ENCODE peak calls at places on chromosomes 11 and 22, in four cellular contexts. T is lung, K is fibroblast of pulmonary artery, O is left ventricle myocardium inferior. B is an unnamed sample.

GRCh38 chr11:100801225-100801999 is 114.3 kb downstream of the ARHGAP42 start:
- DNase-seq in T (no peak), K (no peak), O (no peak), B (no peak)

GRCh38 chr11:99271527-99271926 is 250.8 kb downstream of the CNTN5 start:
- DNase-seq in T (no peak), K (no peak), O (no peak), B (no peak)

GRCh38 chr22:39472570-39473556 is 16.1 kb downstream of the MGAT3 start:
- DNase-seq in T (peak; percentile 69), K (peak; percentile 58), O (no peak), B (peak; percentile 37)

GRCh38 chr22:40533712-40534378 is 102.7 kb downstream of the MRTFA start:
- DNase-seq in T (no peak), K (peak; percentile 74), O (no peak), B (peak; percentile 81)

GRCh38 chr11:76158394-76159302 is 47.7 kb downstream of the WNT11 start:
- DNase-seq in T (no peak), K (no peak), O (no peak), B (no peak)

GRCh38 chr11:88579466-88579865 is 241.9 kb upstream of the CTSC start:
- DNase-seq in T (no peak), K (no peak), O (no peak), B (no peak)

GRCh38 chr22:37334461-37334858 is 52.2 kb downstream of the CYTH4 start:
- DNase-seq in T (no peak), K (no peak), O (no peak), B (no peak)

GRCh38 chr22:48494968-48495750 is 1332.5 kb downstream of the BRD1 start:
- DNase-seq in T (no peak), K (no peak), O (no peak), B (no peak)

GRCh38 chr11:91912322-91912721 is 312.3 kb upstream of the FAT3 start:
- DNase-seq in T (no peak), K (no peak), O (no peak), B (no peak)

GRCh38 chr22:25027959-25028840 is 75.7 kb downstream of the KIAA1671 start:
- DNase-seq in T (no peak), K (peak; percentile 51), O (peak; percentile 29), B (peak; percentile 39)

GRCh38 chr11:69186316-69187266 is 30.9 kb downstream of the SMIM38 start:
- DNase-seq in T (no peak), K (no peak), O (no peak), B (no peak)
- TF ChIP-seq CTCF in T (no peak), K (peak; percentile 12), O (no peak), B (no peak)

DNA sequence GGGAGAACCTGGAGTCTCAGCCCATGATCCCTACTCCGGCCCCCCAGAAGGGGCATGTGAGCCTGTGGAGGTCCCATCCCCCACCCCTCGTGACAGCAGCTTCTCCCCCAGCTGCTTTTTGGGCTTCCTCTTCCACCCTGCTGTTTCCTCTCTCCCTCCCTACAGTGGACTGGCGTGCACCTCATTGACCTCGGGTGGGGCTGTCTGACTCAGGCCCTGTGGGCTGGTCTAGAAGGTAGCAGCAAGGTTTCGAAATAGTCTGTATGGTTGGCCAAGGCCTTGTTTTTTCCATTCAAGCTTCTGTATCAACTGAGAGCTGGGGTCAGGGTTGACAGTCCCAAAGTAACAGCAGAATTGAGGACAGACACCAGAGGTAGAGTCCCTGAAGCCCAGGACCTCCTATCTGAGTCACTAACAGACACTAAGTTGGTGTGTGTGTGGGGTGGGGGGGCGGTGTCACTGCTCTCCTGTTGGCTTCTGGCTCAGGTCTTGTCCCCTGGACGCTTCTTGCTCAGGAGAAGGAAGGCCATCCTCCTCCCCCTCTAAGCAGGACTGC is 7.7 kb downstream of the SLC37A2 start:
- DNase-seq in T (peak; percentile 73), K (peak; percentile 77), O (peak; percentile 52), B (peak; percentile 85)
- H3K4me3 ChIP-seq in T (no peak overlapping the region), K (no peak overlapping the region), O (no peak overlapping the region), B (no peak overlapping the region)

GRCh38 chr11:102831709-102832492 is 11.5 kb downstream of the MMP3 start:
- DNase-seq in T (no peak), K (no peak), O (no peak), B (no peak)

GRCh38 chr11:102829671-102830070 is 13.7 kb downstream of the MMP3 start:
- DNase-seq in T (no peak), K (no peak), O (no peak), B (no peak)

GRCh38 chr11:102832612-102833011 is 10.8 kb downstream of the MMP3 start:
- DNase-seq in T (no peak), K (no peak), O (no peak), B (no peak)

GRCh38 chr11:102830328-102830727 is 13.1 kb downstream of the MMP3 start:
- DNase-seq in T (no peak), K (no peak), O (no peak), B (no peak)

DNA sequence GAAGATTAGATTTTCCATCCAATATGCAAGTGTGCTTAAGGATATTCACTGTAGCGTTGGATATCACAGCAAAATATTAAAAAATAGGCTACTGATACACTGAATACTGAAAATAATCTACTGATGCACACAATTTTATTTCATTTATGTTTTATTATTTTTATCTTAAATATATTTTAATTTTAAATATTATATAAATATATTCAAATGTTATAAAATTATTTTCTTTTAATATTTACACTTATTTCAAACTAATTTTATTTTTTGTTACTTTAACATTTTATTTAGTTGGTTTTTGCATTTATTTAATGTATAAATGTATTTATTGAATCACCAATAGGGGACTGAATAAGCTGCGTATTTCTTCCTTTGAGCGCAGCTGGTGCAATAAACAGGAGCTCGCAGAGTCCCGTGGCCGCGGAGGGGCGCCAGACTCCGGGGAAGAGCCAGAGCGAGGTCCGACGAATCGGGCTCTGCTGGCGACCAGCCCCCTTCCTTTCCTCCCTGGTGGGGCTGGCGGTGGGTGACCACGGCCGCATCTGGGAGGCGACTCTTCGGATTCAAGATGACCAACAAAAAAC is 12.2 kb downstream of the MMP3 start:
- DNase-seq in T (no peak), K (peak; percentile 31), O (no peak), B (peak; percentile 13)
- TF ChIP-seq CTCF in T (no peak), K (peak; percentile 38), O (peak; percentile 37), B (peak; percentile 47)

GRCh38 chr11:72817966-72818365 is 3.8 kb downstream of the ATG16L2 start:
- DNase-seq in T (no peak), K (no peak), O (no peak), B (no peak)

GRCh38 chr11:72814139-72814830 is at the start of gene ATG16L2:
- DNase-seq in T (peak; percentile 88), K (peak; percentile 80), O (peak; percentile 87), B (peak; percentile 88)

GRCh38 chr11:72818971-72819370 is 4.8 kb downstream of the ATG16L2 start:
- DNase-seq in T (no peak), K (no peak), O (no peak), B (no peak)

GRCh38 chr11:72814831-72815618 is 814 bp downstream of the ATG16L2 start:
- DNase-seq in T (no peak), K (peak; percentile 57), O (no peak), B (peak; percentile 62)

GRCh38 chr11:72816404-72816990 is 2.3 kb downstream of the ATG16L2 start:
- DNase-seq in T (no peak), K (no peak), O (no peak), B (no peak)
- H3K4me3 ChIP-seq in T (no peak overlapping the region), K (no peak overlapping the region), O (peak overlapping the region; percentile 88), B (no peak overlapping the region)

DNA sequence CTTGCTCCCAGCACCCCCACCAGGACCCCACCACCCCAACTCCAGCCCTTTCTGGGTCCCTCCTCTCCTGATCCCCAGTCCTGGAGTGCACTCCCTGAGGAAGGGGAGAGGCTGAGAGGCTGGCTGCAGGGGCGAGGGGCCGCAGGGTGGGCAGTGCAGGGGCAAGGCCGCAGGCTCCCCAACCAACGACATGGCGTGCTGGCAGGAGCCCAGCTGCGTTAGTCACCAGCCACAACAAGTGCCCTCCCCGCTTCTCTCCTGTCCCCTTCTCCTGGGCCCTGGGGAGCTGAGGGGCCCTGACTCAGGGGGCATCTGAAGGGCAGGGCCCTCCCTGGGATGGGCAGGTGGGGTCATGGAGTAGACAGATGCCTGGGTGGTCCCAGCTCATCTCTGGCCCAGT is 2.3 kb downstream of the CABP7 start:
- DNase-seq in T (no peak), K (no peak), O (no peak), B (no peak)
- TF ChIP-seq CTCF in T (no peak), K (no peak), O (no peak), B (no peak)

GRCh38 chr11:108781921-108782320 is 117.1 kb downstream of the DDX10 start:
- DNase-seq in T (no peak), K (no peak), O (no peak), B (no peak)
- H3K4me3 ChIP-seq in T (no peak overlapping the region), K (no peak overlapping the region), O (no peak overlapping the region), B (no peak overlapping the region)

GRCh38 chr11:64789331-64790204 is 11.2 kb upstream of the SF1 start:
- DNase-seq in T (no peak), K (no peak), O (no peak), B (no peak)

GRCh38 chr11:64784813-64785581 is 6.7 kb upstream of the SF1 start:
- DNase-seq in T (no peak), K (no peak), O (no peak), B (no peak)

GRCh38 chr11:64786308-64786707 is 8.0 kb upstream of the SF1 start:
- DNase-seq in T (no peak), K (no peak), O (no peak), B (no peak)

GRCh38 chr11:64788321-64789215 is 10.2 kb upstream of the SF1 start:
- DNase-seq in T (no peak), K (no peak), O (no peak), B (no peak)

GRCh38 chr11:64787526-64788320 is 9.4 kb upstream of the SF1 start:
- DNase-seq in T (peak; percentile 72), K (peak; percentile 64), O (no peak), B (peak; percentile 68)
- TF ChIP-seq CTCF in T (peak; percentile 55), K (peak; percentile 86), O (peak; percentile 77), B (peak; percentile 94)

GRCh38 chr11:117949062-117949461 is 19.9 kb upstream of the TMPRSS13 start:
- DNase-seq in T (peak; percentile 15), K (no peak), O (no peak), B (no peak)

GRCh38 chr11:117950320-117950719 is 21.1 kb upstream of the TMPRSS13 start:
- DNase-seq in T (peak; percentile 28), K (no peak), O (no peak), B (no peak)

GRCh38 chr11:117946842-117947526 is 17.8 kb upstream of the TMPRSS13 start:
- DNase-seq in T (peak; percentile 91), K (peak; percentile 93), O (peak; percentile 88), B (peak; percentile 92)

GRCh38 chr11:117953029-117953671 is 23.9 kb upstream of the TMPRSS13 start:
- DNase-seq in T (peak; percentile 15), K (no peak), O (no peak), B (no peak)

DNA sequence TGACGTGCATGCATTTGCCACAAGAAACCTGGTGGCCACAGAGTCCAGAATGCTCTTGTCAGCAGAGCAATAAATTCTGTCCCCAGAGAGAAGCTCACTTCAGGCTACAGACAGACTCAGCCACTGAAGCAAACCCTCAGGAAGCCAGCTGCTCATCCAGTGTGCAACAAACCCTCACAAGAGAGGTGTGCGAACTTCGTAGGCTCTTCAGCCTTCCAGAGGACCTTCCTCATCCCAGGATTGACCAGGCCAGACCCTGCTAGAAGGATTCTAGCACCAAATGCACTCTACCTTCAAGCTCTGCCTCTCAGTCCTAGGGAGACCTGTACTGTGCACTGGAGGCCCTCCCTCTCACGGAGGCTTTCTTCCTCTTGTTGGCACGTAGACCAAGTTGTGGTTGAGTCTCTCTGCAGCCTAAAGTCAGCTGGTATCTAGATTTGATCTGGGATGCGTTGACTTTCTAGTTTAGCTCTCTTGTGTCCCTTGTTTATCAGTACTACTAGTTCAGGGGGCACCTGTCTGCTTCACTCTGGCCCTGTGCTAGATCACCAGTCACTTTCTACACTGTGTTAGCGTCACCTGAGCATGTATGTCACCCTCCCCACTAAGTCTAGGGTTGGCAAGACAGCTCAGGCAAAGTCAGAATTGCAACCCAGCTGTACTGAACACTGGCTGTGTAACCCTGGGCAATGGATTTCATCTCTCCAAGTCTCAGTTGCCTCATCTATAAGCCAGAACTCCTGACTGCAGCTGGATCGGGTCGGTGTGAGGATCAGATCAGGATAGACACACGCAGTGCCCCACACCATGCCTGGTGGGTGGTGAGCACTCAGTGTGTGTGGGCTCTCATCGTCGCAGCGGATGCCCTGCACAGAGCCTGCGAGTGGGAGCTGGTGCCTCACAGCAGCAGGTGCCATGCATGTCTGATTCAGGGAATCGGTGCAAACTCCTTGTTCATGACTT is 22.1 kb upstream of the TMPRSS13 start:
- DNase-seq in T (peak; percentile 26), K (no peak), O (no peak), B (no peak)
- H3K4me3 ChIP-seq in T (no peak overlapping the region), K (no peak overlapping the region), O (no peak overlapping the region), B (no peak overlapping the region)